ENCODE peak calls at places on chromosomes 2 and 18, in six cellular contexts. One of them, this sample, is unnamed.

GRCh38 chr2:7595181-7595580 is 678.0 kb downstream of the RNF144A start:
- DNase-seq in HCT116: no peak
- DNase-seq in HepG2: no peak
- DNase-seq in K562: no peak
- DNase-seq in H1: no peak
- DNase-seq in GM12878: no peak
- DNase-seq in this sample: no peak

GRCh38 chr18:50722311-50722710 is 97.5 kb downstream of the MRO start:
- DNase-seq in HCT116: no peak
- DNase-seq in HepG2: no peak
- DNase-seq in K562: no peak
- DNase-seq in H1: no peak
- DNase-seq in GM12878: no peak
- DNase-seq in this sample: no peak

GRCh38 chr2:108621087-108621559 is 86.9 kb downstream of the LIMS1 start:
- DNase-seq in HCT116: peak
- DNase-seq in HepG2: no peak
- DNase-seq in K562: peak
- DNase-seq in H1: peak
- DNase-seq in GM12878: no peak
- DNase-seq in this sample: peak

GRCh38 chr2:97998431-97998830 is 2.7 kb upstream of the TMEM131 start:
- DNase-seq in HCT116: no peak
- DNase-seq in HepG2: no peak
- DNase-seq in K562: no peak
- DNase-seq in H1: no peak
- DNase-seq in GM12878: no peak
- DNase-seq in this sample: no peak

GRCh38 chr18:2236232-2236631 is 335.1 kb downstream of the METTL4 start:
- DNase-seq in HCT116: no peak
- DNase-seq in HepG2: no peak
- DNase-seq in K562: no peak
- DNase-seq in H1: no peak
- DNase-seq in GM12878: no peak
- DNase-seq in this sample: no peak

GRCh38 chr2:235244497-235245215 is 249.2 kb upstream of the AGAP1 start:
- DNase-seq in HCT116: no peak
- DNase-seq in HepG2: no peak
- DNase-seq in K562: no peak
- DNase-seq in H1: no peak
- DNase-seq in GM12878: no peak
- DNase-seq in this sample: no peak

GRCh38 chr2:125312342-125312741 is 1287.3 kb downstream of the CNTNAP5 start:
- DNase-seq in HCT116: no peak
- DNase-seq in HepG2: no peak
- DNase-seq in K562: no peak
- DNase-seq in H1: no peak
- DNase-seq in GM12878: no peak
- DNase-seq in this sample: no peak

GRCh38 chr2:189147361-189147760 is 32.2 kb downstream of the COL5A2 start:
- DNase-seq in HCT116: no peak
- DNase-seq in HepG2: no peak
- DNase-seq in K562: no peak
- DNase-seq in H1: no peak
- DNase-seq in GM12878: no peak
- DNase-seq in this sample: no peak

GRCh38 chr2:240412211-240412830 is 23.1 kb upstream of the GPC1 start:
- DNase-seq in HCT116: no peak
- DNase-seq in HepG2: no peak
- DNase-seq in K562: no peak
- DNase-seq in H1: no peak
- DNase-seq in GM12878: no peak
- DNase-seq in this sample: no peak

GRCh38 chr2:127174977-127175376 is 45.1 kb downstream of the CYP27C1 start:
- DNase-seq in HCT116: no peak
- DNase-seq in HepG2: no peak
- DNase-seq in K562: no peak
- DNase-seq in H1: no peak
- DNase-seq in GM12878: no peak
- DNase-seq in this sample: no peak

DNA sequence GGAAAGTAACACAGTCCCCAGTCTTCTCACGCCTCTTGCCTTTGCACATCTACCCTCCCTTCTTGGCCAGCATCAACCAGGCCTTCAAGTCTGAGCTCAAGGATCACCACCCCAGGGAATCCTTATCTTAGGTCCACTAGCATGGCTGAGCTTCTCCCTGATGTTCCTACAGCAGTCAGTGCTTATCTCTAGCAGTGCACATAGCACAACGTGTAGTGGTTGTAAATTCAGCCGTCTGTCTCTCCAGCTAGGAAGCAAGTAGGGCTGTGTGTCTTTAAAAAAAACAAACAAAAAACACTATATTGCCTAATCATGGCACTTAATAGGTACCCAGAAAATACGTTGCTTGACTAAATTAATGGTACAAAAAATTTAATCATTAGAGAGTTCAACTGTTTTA is 29.2 kb downstream of the KCNG3 start:
- DNase-seq in HCT116: no peak
- DNase-seq in HepG2: no peak
- DNase-seq in K562: peak
- DNase-seq in H1: peak
- DNase-seq in GM12878: no peak
- DNase-seq in this sample: no peak
- TF ChIP-seq ZNF274 in HCT116: no peak
- TF ChIP-seq ZNF274 in HepG2: no peak
- TF ChIP-seq ZNF274 in K562: no peak
- TF ChIP-seq ZNF274 in H1: no peak
- TF ChIP-seq ZNF274 in GM12878: no peak
- TF ChIP-seq ZNF274 in this sample: no peak

DNA sequence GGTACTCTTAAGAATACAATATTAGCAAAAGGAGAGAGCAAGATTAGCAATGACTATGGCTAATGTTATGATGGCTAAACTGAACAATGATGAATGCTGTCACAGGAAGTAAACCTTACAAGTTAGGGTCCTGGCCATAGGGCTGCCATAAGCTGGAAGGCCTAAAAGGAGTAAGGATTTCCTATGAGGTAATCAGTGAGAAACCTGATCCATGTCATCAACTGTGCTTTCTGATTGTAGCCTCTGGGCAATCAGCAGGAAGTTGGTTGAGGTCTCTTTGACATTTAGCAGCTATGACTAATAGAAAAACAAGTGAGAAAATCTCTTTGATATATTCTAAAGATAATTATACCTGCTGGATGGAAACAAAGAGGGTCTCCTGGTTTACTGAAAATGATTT is 193.0 kb downstream of the RAB3GAP1 start:
- DNase-seq in HCT116: peak
- DNase-seq in HepG2: peak
- DNase-seq in K562: no peak
- DNase-seq in H1: no peak
- DNase-seq in GM12878: no peak
- DNase-seq in this sample: no peak
- H3K9ac ChIP-seq in HCT116: no peak
- H3K9ac ChIP-seq in HepG2: no peak
- H3K9ac ChIP-seq in K562: no peak
- H3K9ac ChIP-seq in H1: no peak
- H3K9ac ChIP-seq in GM12878: no peak
- H3K9ac ChIP-seq in this sample: no peak

DNA sequence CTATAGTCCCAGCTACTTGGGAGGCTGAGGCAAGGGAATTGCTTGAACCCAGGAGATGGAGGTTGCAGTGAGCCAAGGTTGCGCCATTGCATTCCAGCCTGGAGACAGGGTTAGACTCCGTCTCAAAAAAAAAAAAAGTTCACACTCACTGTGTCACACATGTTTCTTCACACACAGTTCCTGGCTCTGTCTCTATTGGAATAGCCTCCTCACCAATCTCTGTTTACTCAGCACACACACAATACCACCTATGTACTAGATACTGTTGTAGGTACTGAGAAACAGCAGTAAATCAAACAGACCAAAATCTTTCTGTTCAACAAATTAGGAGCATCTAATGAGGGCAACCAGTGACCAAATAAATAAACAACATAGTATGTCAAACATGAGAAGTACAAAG is 3.3 kb downstream of the TTC31 start:
- DNase-seq in HCT116: no peak
- DNase-seq in HepG2: peak
- DNase-seq in K562: no peak
- DNase-seq in H1: no peak
- DNase-seq in GM12878: no peak
- DNase-seq in this sample: no peak
- TF ChIP-seq ZNF274 in HCT116: no peak
- TF ChIP-seq ZNF274 in HepG2: no peak
- TF ChIP-seq ZNF274 in K562: no peak
- TF ChIP-seq ZNF274 in H1: no peak
- TF ChIP-seq ZNF274 in GM12878: no peak
- TF ChIP-seq ZNF274 in this sample: no peak

GRCh38 chr2:69231760-69232277 is 155.2 kb downstream of the GFPT1 start:
- DNase-seq in HCT116: no peak
- DNase-seq in HepG2: no peak
- DNase-seq in K562: no peak
- DNase-seq in H1: no peak
- DNase-seq in GM12878: no peak
- DNase-seq in this sample: no peak
- H3K9ac ChIP-seq in HCT116: no peak
- H3K9ac ChIP-seq in HepG2: no peak
- H3K9ac ChIP-seq in K562: no peak
- H3K9ac ChIP-seq in H1: no peak
- H3K9ac ChIP-seq in GM12878: no peak
- H3K9ac ChIP-seq in this sample: no peak

GRCh38 chr2:186913870-186914269 is 64.9 kb upstream of the ZSWIM2 start:
- DNase-seq in HCT116: no peak
- DNase-seq in HepG2: no peak
- DNase-seq in K562: no peak
- DNase-seq in H1: no peak
- DNase-seq in GM12878: peak
- DNase-seq in this sample: no peak
- TF ChIP-seq ZNF274 in HCT116: no peak
- TF ChIP-seq ZNF274 in HepG2: no peak
- TF ChIP-seq ZNF274 in K562: no peak
- TF ChIP-seq ZNF274 in H1: no peak
- TF ChIP-seq ZNF274 in GM12878: no peak
- TF ChIP-seq ZNF274 in this sample: no peak

DNA sequence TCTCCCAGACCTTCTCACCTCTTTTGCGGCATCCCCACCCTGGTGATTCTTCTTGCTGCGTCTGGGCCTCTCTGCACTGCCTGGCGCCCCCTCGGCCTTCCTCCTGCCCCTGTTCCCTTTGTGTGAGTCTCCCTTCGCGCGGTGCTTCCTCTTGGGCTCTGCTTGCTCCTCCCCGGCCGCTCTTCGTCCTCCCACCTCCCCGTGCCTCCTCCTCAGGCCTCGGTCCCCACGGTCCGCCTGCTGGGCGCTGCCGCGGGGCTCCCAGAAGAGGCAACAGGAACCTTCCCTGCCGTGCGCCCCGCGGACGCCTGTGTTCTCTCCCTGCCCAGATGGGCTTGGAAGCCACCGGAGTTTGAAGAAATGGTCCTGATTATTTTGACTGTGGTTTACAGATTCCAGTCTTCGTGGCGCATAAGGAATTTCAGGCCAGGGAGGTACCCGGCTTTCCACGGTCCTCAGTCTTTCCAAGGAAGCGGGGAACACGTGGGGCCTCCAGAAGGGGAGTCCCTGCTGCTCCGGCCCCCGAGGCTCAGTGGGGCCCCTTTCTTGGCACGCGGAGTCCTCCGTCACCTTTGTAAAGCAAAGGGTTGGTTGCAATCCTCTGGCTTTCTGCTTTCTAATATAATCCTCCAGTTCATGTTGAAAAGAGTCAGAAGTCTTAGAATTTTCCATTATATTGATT is 13.1 kb downstream of the RNU2-63P start:
- DNase-seq in HCT116: no peak
- DNase-seq in HepG2: no peak
- DNase-seq in K562: no peak
- DNase-seq in H1: peak
- DNase-seq in GM12878: no peak
- DNase-seq in this sample: no peak
- H3K9ac ChIP-seq in HCT116: no peak
- H3K9ac ChIP-seq in HepG2: no peak
- H3K9ac ChIP-seq in K562: no peak
- H3K9ac ChIP-seq in H1: no peak
- H3K9ac ChIP-seq in GM12878: no peak
- H3K9ac ChIP-seq in this sample: no peak

GRCh38 chr2:147789720-147790119 is 55.1 kb upstream of the ACVR2A start:
- DNase-seq in HCT116: no peak
- DNase-seq in HepG2: no peak
- DNase-seq in K562: no peak
- DNase-seq in H1: no peak
- DNase-seq in GM12878: no peak
- DNase-seq in this sample: no peak
- TF ChIP-seq ZNF274 in HCT116: no peak
- TF ChIP-seq ZNF274 in HepG2: no peak
- TF ChIP-seq ZNF274 in K562: no peak
- TF ChIP-seq ZNF274 in H1: no peak
- TF ChIP-seq ZNF274 in GM12878: no peak
- TF ChIP-seq ZNF274 in this sample: no peak

DNA sequence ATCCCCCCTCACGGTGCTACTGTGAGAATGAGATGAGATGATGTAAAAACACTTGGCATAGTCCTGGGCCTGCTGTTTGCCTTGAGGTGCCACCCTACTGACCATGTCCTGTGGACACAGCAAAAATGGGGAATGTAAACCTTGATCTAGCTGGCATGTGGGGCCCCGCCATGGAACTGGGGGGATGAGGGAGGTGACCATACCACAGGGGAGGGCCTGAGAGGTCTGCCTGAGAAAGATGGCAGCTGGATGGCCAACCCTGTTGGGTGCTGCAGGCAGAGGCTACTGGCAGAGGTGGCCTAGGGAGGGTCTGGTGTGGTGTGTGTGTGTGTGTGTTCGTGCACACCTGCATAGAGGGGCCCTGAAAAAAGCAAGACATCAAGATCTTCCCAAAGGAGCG is 777 bp downstream of the HAAO start:
- DNase-seq in HCT116: no peak
- DNase-seq in HepG2: no peak
- DNase-seq in K562: no peak
- DNase-seq in H1: no peak
- DNase-seq in GM12878: no peak
- DNase-seq in this sample: no peak
- H3K9ac ChIP-seq in HCT116: no peak
- H3K9ac ChIP-seq in HepG2: peak
- H3K9ac ChIP-seq in K562: no peak
- H3K9ac ChIP-seq in H1: no peak
- H3K9ac ChIP-seq in GM12878: peak
- H3K9ac ChIP-seq in this sample: peak

GRCh38 chr18:5237083-5237722 is 40.1 kb upstream of the AKAIN1 start:
- DNase-seq in HCT116: no peak
- DNase-seq in HepG2: peak
- DNase-seq in K562: peak
- DNase-seq in H1: no peak
- DNase-seq in GM12878: no peak
- DNase-seq in this sample: no peak
- TF ChIP-seq ZNF274 in HCT116: no peak
- TF ChIP-seq ZNF274 in HepG2: no peak
- TF ChIP-seq ZNF274 in K562: no peak
- TF ChIP-seq ZNF274 in H1: no peak
- TF ChIP-seq ZNF274 in GM12878: no peak
- TF ChIP-seq ZNF274 in this sample: no peak

DNA sequence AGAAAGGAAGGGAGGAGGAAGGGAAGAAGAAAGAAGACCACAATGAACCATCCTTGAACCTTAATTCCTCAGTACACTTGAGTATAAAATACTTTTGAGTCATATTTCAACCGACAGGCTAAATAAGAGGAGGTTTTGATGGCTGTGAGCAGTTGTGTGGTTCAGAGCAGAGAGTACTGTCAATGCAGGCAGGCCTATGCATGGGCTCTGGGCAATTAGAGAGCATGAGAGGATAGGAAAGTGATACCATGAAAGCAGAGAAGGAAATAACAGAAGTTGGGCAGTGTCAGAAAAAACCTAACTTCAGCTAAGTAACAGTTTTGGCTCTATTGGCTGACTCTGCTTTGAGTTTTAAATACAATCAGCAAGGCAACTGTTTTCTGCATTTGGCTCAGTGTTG is 123.6 kb upstream of the STK17B start:
- DNase-seq in HCT116: no peak
- DNase-seq in HepG2: no peak
- DNase-seq in K562: no peak
- DNase-seq in H1: no peak
- DNase-seq in GM12878: no peak
- DNase-seq in this sample: no peak
- H3K9ac ChIP-seq in HCT116: no peak
- H3K9ac ChIP-seq in HepG2: no peak
- H3K9ac ChIP-seq in K562: no peak
- H3K9ac ChIP-seq in H1: no peak
- H3K9ac ChIP-seq in GM12878: no peak
- H3K9ac ChIP-seq in this sample: no peak